ENCODE peak calls at places on chromosome 4, in five cellular contexts. P is CD8-positive, alpha-beta T cell; M is RWPE1; X is body of pancreas; R is iPS DF 6.9. T is an unnamed sample.

GRCh38 chr4:121648518-121648917 is 48.3 kb downstream of the ANXA5 start:
- DNase-seq in P (no peak), M (no peak), X (no peak), R (no peak), T (no peak)

GRCh38 chr4:48340276-48340904 is 939 bp upstream of the SLAIN2 start:
- DNase-seq in P (peak), M (no peak), X (peak), R (no peak), T (no peak)

GRCh38 chr4:8908206-8908893 is 36.7 kb upstream of the HMX1 start:
- DNase-seq in P (no peak), M (no peak), X (no peak), R (no peak), T (no peak)

GRCh38 chr4:89024051-89024675 is 32.8 kb downstream of the FAM13A start:
- DNase-seq in P (peak), M (peak), X (peak), R (peak), T (peak)

GRCh38 chr4:113331811-113332210 is 282.4 kb downstream of the ANK2 start:
- DNase-seq in P (no peak), M (no peak), X (no peak), R (no peak), T (no peak)

GRCh38 chr4:132386130-132386529 is 763.0 kb upstream of the PCDH10 start:
- DNase-seq in P (no peak), M (no peak), X (no peak), R (no peak), T (no peak)

GRCh38 chr4:1793496-1793840 is 375 bp downstream of the FGFR3 start:
- DNase-seq in P (no peak), M (peak), X (peak), R (no peak), T (no peak)

GRCh38 chr4:175790067-175790466 is 22.0 kb downstream of the GPM6A start:
- DNase-seq in P (no peak), M (no peak), X (no peak), R (no peak), T (no peak)

GRCh38 chr4:25095756-25096552 is 64.3 kb downstream of the SEPSECS start:
- DNase-seq in P (no peak), M (no peak), X (no peak), R (no peak), T (no peak)

GRCh38 chr4:121791481-121791880 is 9.6 kb upstream of the EXOSC9 start:
- DNase-seq in P (no peak), M (no peak), X (no peak), R (no peak), T (no peak)

GRCh38 chr4:111027526-111027925 is 404.6 kb upstream of the PITX2 start:
- DNase-seq in P (no peak), M (no peak), X (no peak), R (no peak), T (no peak)

GRCh38 chr4:24057915-24058559 is 168.2 kb upstream of the PPARGC1A start:
- DNase-seq in P (no peak), M (no peak), X (no peak), R (no peak), T (no peak)

GRCh38 chr4:34720563-34720962 is 1523.8 kb downstream of the ARAP2 start:
- DNase-seq in P (no peak), M (peak), X (no peak), R (no peak), T (no peak)

GRCh38 chr4:36039031-36039430 is 205.3 kb downstream of the ARAP2 start:
- DNase-seq in P (no peak), M (no peak), X (no peak), R (no peak), T (no peak)

GRCh38 chr4:185016101-185016940 is 2.0 kb upstream of the HELT start:
- DNase-seq in P (no peak), M (no peak), X (no peak), R (no peak), T (no peak)

GRCh38 chr4:149113804-149114430 is 671.7 kb upstream of the NR3C2 start:
- DNase-seq in P (no peak), M (peak), X (no peak), R (no peak), T (no peak)

GRCh38 chr4:3071811-3072210 is 2.5 kb downstream of the HTT-AS start:
- DNase-seq in P (no peak), M (no peak), X (no peak), R (no peak), T (no peak)

GRCh38 chr4:151721466-151721865 is 39.3 kb downstream of the GATB start:
- DNase-seq in P (no peak), M (no peak), X (peak), R (no peak), T (no peak)

GRCh38 chr4:187598246-187598645 is 397.3 kb upstream of the ZFP42 start:
- DNase-seq in P (no peak), M (no peak), X (no peak), R (no peak), T (no peak)

GRCh38 chr4:145944886-145945285 is 6.3 kb upstream of the ZNF827 start:
- DNase-seq in P (no peak), M (no peak), X (no peak), R (no peak), T (no peak)

GRCh38 chr4:20625460-20625859 is 74.8 kb upstream of the PACRGL start:
- DNase-seq in P (no peak), M (no peak), X (peak), R (no peak), T (no peak)

GRCh38 chr4:136400829-136401228 is 1131.5 kb downstream of the PCDH18 start:
- DNase-seq in P (no peak), M (no peak), X (no peak), R (peak), T (no peak)

GRCh38 chr4:175090116-175090515 is 172.0 kb downstream of the ADAM29 start:
- DNase-seq in P (no peak), M (no peak), X (no peak), R (no peak), T (no peak)

GRCh38 chr4:113584407-113585150 is 177.0 kb downstream of the CAMK2D start:
- DNase-seq in P (no peak), M (no peak), X (no peak), R (peak), T (no peak)

GRCh38 chr4:75995727-75996126 is 5.0 kb upstream of the SDAD1 start:
- DNase-seq in P (no peak), M (peak), X (peak), R (no peak), T (no peak)

GRCh38 chr4:4860381-4860802 is 927 bp downstream of the MSX1 start:
- DNase-seq in P (no peak), M (no peak), X (no peak), R (no peak), T (no peak)

GRCh38 chr4:161642708-161643107 is 521.1 kb downstream of the FSTL5 start:
- DNase-seq in P (no peak), M (no peak), X (no peak), R (no peak), T (no peak)

GRCh38 chr4:169410839-169411770 is 140.3 kb upstream of the SH3RF1 start:
- DNase-seq in P (peak), M (no peak), X (peak), R (no peak), T (no peak)

GRCh38 chr4:40547446-40548132 is 82.1 kb downstream of the RBM47 start:
- DNase-seq in P (no peak), M (no peak), X (no peak), R (no peak), T (no peak)

GRCh38 chr4:40548256-40548655 is 81.4 kb downstream of the RBM47 start:
- DNase-seq in P (no peak), M (no peak), X (no peak), R (no peak), T (no peak)

GRCh38 chr4:40544216-40544615 is 85.4 kb downstream of the RBM47 start:
- DNase-seq in P (no peak), M (no peak), X (no peak), R (no peak), T (no peak)

GRCh38 chr4:40546972-40547371 is 82.7 kb downstream of the RBM47 start:
- DNase-seq in P (no peak), M (no peak), X (no peak), R (no peak), T (no peak)

DNA sequence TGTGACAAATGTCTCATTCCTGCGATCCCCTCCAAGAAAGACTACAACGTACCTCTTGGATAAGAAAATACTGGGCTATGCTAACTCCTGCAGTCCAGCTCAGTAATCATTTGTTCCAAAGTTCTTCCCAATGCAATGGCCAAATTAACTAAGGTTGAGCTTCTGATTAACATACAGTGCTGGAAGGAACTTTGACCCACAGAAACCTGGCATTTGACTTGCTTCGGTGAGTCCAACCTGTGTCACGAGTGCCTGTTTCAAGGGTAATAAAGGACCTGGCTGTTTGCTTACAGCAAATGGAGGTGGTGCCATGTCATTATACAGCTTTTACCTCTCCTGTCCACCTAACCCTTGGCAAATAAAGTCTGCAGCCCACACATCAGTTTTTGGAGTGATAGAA is 83.2 kb downstream of the RBM47 start:
- DNase-seq in P (no peak), M (no peak), X (peak), R (no peak), T (no peak)
- H3K27ac ChIP-seq in P (no peak), M (no peak), X (peak), R (no peak), T (no peak)

GRCh38 chr4:182904271-182904761 is 12.9 kb downstream of the DCTD start:
- DNase-seq in P (no peak), M (no peak), X (no peak), R (no peak), T (no peak)
- H3K27ac ChIP-seq in P (no peak), M (no peak), X (no peak), R (no peak), T (no peak)

DNA sequence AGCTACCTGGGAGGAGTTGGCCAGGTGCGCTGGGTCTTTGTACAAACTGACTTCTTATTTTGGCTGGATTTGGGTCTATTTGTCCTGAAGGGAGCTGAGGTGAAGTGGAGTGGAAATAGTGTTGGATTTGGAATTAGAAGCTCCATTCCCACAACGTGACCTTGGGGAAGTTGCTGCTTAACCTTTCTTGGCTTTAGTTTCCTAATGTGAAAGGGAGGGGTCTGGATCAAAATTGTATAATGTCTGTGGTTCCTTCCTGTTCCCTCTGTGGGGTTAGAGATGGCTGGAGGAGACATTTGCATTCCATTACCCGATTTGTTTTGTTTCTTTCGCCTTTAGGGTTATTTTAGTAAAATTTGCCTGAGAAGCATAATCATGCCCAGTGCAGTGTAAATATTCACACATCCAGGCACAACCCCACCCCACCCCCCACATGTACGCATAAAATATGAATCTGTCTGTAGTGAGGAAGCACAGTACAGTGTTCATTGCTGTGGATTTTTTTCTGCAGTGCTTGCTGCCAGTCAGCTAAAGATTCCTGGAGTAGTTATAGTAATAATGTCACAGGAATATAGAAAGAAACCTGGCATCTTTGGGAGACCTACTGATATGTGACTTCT is 21.5 kb downstream of the JADE1 start:
- DNase-seq in P (no peak), M (no peak), X (no peak), R (no peak), T (no peak)
- H3K27ac ChIP-seq in P (no peak), M (no peak), X (peak), R (no peak), T (no peak)

GRCh38 chr4:7206856-7207567 is 14.7 kb downstream of the SORCS2 start:
- DNase-seq in P (no peak), M (peak), X (peak), R (no peak), T (no peak)

GRCh38 chr4:7207791-7208231 is 15.5 kb downstream of the SORCS2 start:
- DNase-seq in P (no peak), M (no peak), X (no peak), R (no peak), T (no peak)

GRCh38 chr4:7208509-7209451 is 16.4 kb downstream of the SORCS2 start:
- DNase-seq in P (no peak), M (no peak), X (no peak), R (no peak), T (no peak)

GRCh38 chr4:7204656-7205387 is 12.5 kb downstream of the SORCS2 start:
- DNase-seq in P (no peak), M (no peak), X (no peak), R (no peak), T (no peak)

DNA sequence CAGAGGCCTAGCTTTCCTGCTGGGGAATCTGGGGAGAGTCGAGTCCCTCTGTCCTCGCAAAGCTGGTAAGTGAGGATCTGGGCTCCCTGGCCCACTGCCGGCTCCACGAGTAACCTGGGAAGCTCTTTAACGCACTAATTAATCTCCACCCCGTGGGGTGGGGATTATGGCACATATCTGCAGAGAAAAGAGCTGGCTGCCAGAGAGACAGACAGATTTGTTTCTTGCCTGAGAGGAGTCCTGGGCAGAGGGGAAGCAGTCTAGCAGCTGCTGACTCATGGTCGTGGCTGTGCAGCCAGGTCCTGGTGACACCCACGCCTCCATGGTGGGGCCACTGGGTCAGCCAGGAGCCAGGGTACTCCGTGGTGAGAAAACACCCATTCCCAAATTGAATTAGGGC is 14.0 kb downstream of the SORCS2 start:
- DNase-seq in P (no peak), M (no peak), X (peak), R (no peak), T (no peak)
- H3K27ac ChIP-seq in P (no peak), M (peak), X (no peak), R (no peak), T (peak)

DNA sequence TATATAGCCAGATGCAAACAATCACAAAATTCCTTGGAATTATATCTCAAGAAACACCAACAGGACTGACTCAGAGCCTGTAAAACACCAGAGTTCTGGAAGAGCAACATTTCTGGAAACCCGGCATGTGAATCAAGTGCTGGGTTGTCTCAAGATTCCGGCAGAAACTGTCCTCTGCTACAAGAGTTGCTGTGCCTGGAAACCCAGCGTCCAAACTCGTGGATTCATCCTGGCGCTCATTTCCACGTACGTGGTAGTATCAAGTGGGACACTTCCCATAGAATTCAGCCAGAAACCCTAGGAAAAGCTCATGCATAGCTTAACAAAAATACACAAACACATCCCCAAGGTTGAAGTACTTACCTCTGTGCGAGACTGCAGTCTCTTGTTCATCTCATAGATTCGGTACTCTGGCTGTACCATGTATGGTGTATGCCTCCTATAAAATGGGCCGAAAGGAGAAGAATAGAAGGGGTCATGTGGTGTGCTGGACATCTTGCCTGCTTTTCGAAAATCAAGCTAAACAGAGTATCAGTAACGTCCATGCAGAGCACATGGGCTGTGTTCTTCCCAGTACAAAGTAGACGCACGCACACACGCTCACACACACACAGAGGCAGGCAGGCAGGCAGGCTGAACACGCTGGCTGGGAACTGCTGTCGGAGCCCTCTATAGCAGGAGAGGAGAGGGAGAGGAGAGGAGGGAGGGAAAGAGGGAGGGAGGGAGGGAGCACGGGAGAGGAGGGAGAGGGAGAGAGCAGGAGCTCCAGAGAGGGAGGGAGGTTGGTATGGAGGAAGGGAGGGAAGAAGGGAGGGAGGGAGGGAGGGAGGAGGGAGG is at the start of gene LDB2:
- DNase-seq in P (no peak), M (no peak), X (peak), R (no peak), T (no peak)
- H3K27ac ChIP-seq in P (no peak), M (no peak), X (peak), R (no peak), T (no peak)

DNA sequence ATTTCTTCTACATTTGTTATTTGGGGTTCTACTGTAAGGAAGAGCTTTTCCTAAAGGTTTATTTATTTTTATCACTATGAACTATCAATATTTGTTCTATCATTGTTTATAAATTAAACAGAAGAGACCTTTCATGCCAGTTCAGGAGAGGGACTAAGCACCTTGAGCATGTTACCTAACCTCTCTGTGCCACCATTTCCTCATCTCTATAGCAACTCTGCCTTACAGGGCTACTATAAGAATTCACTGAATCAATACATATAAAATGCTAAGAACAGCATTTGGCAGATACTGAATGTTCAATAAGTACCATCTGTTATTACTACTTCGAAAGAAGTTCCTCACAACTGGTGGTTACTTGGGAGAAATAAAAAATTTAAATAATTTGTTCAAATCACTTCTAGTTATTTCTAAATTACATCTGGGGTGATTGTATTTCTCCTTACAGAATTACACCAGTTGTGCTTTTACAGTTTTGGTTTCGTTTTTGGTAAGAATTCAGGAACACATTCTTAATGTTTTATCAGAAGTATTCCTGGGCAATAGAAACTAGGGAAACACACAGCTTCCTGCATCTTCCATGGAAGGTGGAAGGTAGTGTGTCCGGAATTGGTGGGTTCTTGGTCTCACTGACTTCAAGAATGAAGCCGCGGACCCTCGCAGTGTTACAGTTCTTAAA is 32.9 kb downstream of the EREG start:
- DNase-seq in P (no peak), M (no peak), X (no peak), R (no peak), T (no peak)
- H3K27ac ChIP-seq in P (peak), M (peak), X (no peak), R (no peak), T (peak)

DNA sequence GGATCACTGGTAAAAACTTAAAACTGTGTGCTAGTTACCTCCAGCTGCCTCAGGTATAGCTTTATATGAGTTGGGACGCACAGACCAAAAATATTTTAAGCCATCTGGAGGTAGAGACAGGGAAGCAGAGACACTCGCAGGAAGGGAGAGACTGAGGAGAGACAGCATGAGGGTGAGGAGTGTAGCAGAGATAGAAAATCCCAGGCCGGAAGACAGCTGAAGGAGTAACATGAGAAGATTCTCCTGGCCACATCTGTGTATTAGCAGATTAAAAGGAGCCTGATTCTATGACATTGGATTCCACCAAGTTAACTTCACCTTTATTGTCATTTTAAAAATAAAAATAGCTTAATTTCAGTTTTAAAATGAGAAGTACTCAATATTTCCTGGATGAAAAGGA is 84.3 kb downstream of the PDLIM5 start:
- DNase-seq in P (no peak), M (no peak), X (no peak), R (no peak), T (no peak)
- H3K27ac ChIP-seq in P (no peak), M (no peak), X (no peak), R (no peak), T (no peak)

GRCh38 chr4:7393491-7394183 is 41.1 kb downstream of the PSAPL1 start:
- DNase-seq in P (no peak), M (no peak), X (no peak), R (no peak), T (no peak)
- H3K27ac ChIP-seq in P (no peak), M (no peak), X (no peak), R (no peak), T (no peak)

T was measured in epithelial cell of prostate.